ENCODE peak calls at places on chromosomes 6 and 20, in six cellular contexts. One of them, this sample, is unnamed.

GRCh38 chr20:41774291-41774690 is 156.1 kb upstream of the CHD6 start:
- DNase-seq in ascending aorta: no peak
- DNase-seq in posterior vena cava: no peak
- DNase-seq in AG20443: no peak
- DNase-seq in LHCN-M2: no peak
- DNase-seq in neural crest cell: no peak
- DNase-seq in this sample: no peak

GRCh38 chr20:53652859-53653520 is 59.4 kb upstream of the ZNF217 start:
- DNase-seq in ascending aorta: no peak
- DNase-seq in posterior vena cava: no peak
- DNase-seq in AG20443: no peak
- DNase-seq in LHCN-M2: no peak
- DNase-seq in neural crest cell: no peak
- DNase-seq in this sample: no peak

GRCh38 chr20:63284083-63284440 is 8.9 kb upstream of the COL20A1 start:
- DNase-seq in ascending aorta: no peak
- DNase-seq in posterior vena cava: no peak
- DNase-seq in AG20443: no peak
- DNase-seq in LHCN-M2: no peak
- DNase-seq in neural crest cell: no peak
- DNase-seq in this sample: no peak

GRCh38 chr6:121201108-121201507 is 133.2 kb downstream of the TBC1D32 start:
- DNase-seq in ascending aorta: no peak
- DNase-seq in posterior vena cava: no peak
- DNase-seq in AG20443: no peak
- DNase-seq in LHCN-M2: peak
- DNase-seq in neural crest cell: no peak
- DNase-seq in this sample: no peak

GRCh38 chr6:143564484-143565017 is 53.0 kb upstream of the FUCA2 start:
- DNase-seq in ascending aorta: no peak
- DNase-seq in posterior vena cava: no peak
- DNase-seq in AG20443: peak
- DNase-seq in LHCN-M2: no peak
- DNase-seq in neural crest cell: no peak
- DNase-seq in this sample: no peak

GRCh38 chr20:10984899-10985298 is 311.1 kb upstream of the JAG1 start:
- DNase-seq in ascending aorta: no peak
- DNase-seq in posterior vena cava: no peak
- DNase-seq in AG20443: no peak
- DNase-seq in LHCN-M2: no peak
- DNase-seq in neural crest cell: no peak
- DNase-seq in this sample: no peak

GRCh38 chr6:119830494-119831295 is 481.1 kb upstream of the MAN1A1 start:
- DNase-seq in ascending aorta: no peak
- DNase-seq in posterior vena cava: no peak
- DNase-seq in AG20443: no peak
- DNase-seq in LHCN-M2: no peak
- DNase-seq in neural crest cell: no peak
- DNase-seq in this sample: no peak

GRCh38 chr6:13767121-13767794 is 47.1 kb downstream of the MCUR1 start:
- DNase-seq in ascending aorta: no peak
- DNase-seq in posterior vena cava: no peak
- DNase-seq in AG20443: peak
- DNase-seq in LHCN-M2: no peak
- DNase-seq in neural crest cell: no peak
- DNase-seq in this sample: peak

GRCh38 chr6:1654095-1654494 is 44.4 kb downstream of the FOXC1 start:
- DNase-seq in ascending aorta: no peak
- DNase-seq in posterior vena cava: no peak
- DNase-seq in AG20443: no peak
- DNase-seq in LHCN-M2: no peak
- DNase-seq in neural crest cell: no peak
- DNase-seq in this sample: no peak

GRCh38 chr6:84033523-84034451 is at the start of gene MRAP2:
- DNase-seq in ascending aorta: no peak
- DNase-seq in posterior vena cava: no peak
- DNase-seq in AG20443: peak
- DNase-seq in LHCN-M2: no peak
- DNase-seq in neural crest cell: peak
- DNase-seq in this sample: no peak

GRCh38 chr6:159282351-159282750 is 113.2 kb downstream of the FNDC1 start:
- DNase-seq in ascending aorta: no peak
- DNase-seq in posterior vena cava: no peak
- DNase-seq in AG20443: peak
- DNase-seq in LHCN-M2: no peak
- DNase-seq in neural crest cell: no peak
- DNase-seq in this sample: no peak

GRCh38 chr6:50842861-50843384 is 24.3 kb downstream of the TFAP2B start:
- DNase-seq in ascending aorta: no peak
- DNase-seq in posterior vena cava: no peak
- DNase-seq in AG20443: no peak
- DNase-seq in LHCN-M2: no peak
- DNase-seq in neural crest cell: no peak
- DNase-seq in this sample: no peak

GRCh38 chr20:6691541-6691940 is 75.9 kb upstream of the BMP2 start:
- DNase-seq in ascending aorta: no peak
- DNase-seq in posterior vena cava: no peak
- DNase-seq in AG20443: no peak
- DNase-seq in LHCN-M2: no peak
- DNase-seq in neural crest cell: no peak
- DNase-seq in this sample: no peak

GRCh38 chr6:113219783-113220182 is 637.4 kb upstream of the MARCKS start:
- DNase-seq in ascending aorta: no peak
- DNase-seq in posterior vena cava: no peak
- DNase-seq in AG20443: no peak
- DNase-seq in LHCN-M2: no peak
- DNase-seq in neural crest cell: no peak
- DNase-seq in this sample: no peak

GRCh38 chr6:13354331-13355042 is 26.1 kb upstream of the TBC1D7 start:
- DNase-seq in ascending aorta: no peak
- DNase-seq in posterior vena cava: no peak
- DNase-seq in AG20443: peak
- DNase-seq in LHCN-M2: peak
- DNase-seq in neural crest cell: no peak
- DNase-seq in this sample: no peak

GRCh38 chr6:106959985-106960384 is 14.5 kb downstream of the CD24 start:
- DNase-seq in ascending aorta: no peak
- DNase-seq in posterior vena cava: no peak
- DNase-seq in AG20443: no peak
- DNase-seq in LHCN-M2: no peak
- DNase-seq in neural crest cell: no peak
- DNase-seq in this sample: no peak

GRCh38 chr6:160733045-160733646 is 31.1 kb downstream of the PLG start:
- DNase-seq in ascending aorta: no peak
- DNase-seq in posterior vena cava: no peak
- DNase-seq in AG20443: peak
- DNase-seq in LHCN-M2: peak
- DNase-seq in neural crest cell: peak
- DNase-seq in this sample: peak

GRCh38 chr6:89321571-89321970 is 6.5 kb upstream of the GABRR2 start:
- DNase-seq in ascending aorta: no peak
- DNase-seq in posterior vena cava: no peak
- DNase-seq in AG20443: no peak
- DNase-seq in LHCN-M2: no peak
- DNase-seq in neural crest cell: no peak
- DNase-seq in this sample: no peak

GRCh38 chr6:2158596-2159271 is 86.7 kb downstream of the GMDS start:
- DNase-seq in ascending aorta: no peak
- DNase-seq in posterior vena cava: no peak
- DNase-seq in AG20443: peak
- DNase-seq in LHCN-M2: peak
- DNase-seq in neural crest cell: peak
- DNase-seq in this sample: no peak

GRCh38 chr20:54431545-54431944 is 43.8 kb upstream of the DOK5 start:
- DNase-seq in ascending aorta: no peak
- DNase-seq in posterior vena cava: no peak
- DNase-seq in AG20443: peak
- DNase-seq in LHCN-M2: no peak
- DNase-seq in neural crest cell: no peak
- DNase-seq in this sample: no peak

GRCh38 chr6:137414599-137414998 is 79.6 kb downstream of the OLIG3 start:
- DNase-seq in ascending aorta: no peak
- DNase-seq in posterior vena cava: no peak
- DNase-seq in AG20443: peak
- DNase-seq in LHCN-M2: no peak
- DNase-seq in neural crest cell: no peak
- DNase-seq in this sample: no peak

GRCh38 chr20:16942702-16943101 is 194.5 kb downstream of the OTOR start:
- DNase-seq in ascending aorta: no peak
- DNase-seq in posterior vena cava: no peak
- DNase-seq in AG20443: no peak
- DNase-seq in LHCN-M2: no peak
- DNase-seq in neural crest cell: no peak
- DNase-seq in this sample: no peak

GRCh38 chr6:14664112-14664592 is 546.6 kb downstream of the CD83 start:
- DNase-seq in ascending aorta: no peak
- DNase-seq in posterior vena cava: no peak
- DNase-seq in AG20443: no peak
- DNase-seq in LHCN-M2: no peak
- DNase-seq in neural crest cell: no peak
- DNase-seq in this sample: no peak

GRCh38 chr6:155313602-155314091 is 637 bp downstream of the TFB1M start:
- DNase-seq in ascending aorta: no peak
- DNase-seq in posterior vena cava: no peak
- DNase-seq in AG20443: no peak
- DNase-seq in LHCN-M2: no peak
- DNase-seq in neural crest cell: no peak
- DNase-seq in this sample: no peak

GRCh38 chr20:50085481-50086365 is 27.2 kb downstream of the UBE2V1 start:
- DNase-seq in ascending aorta: no peak
- DNase-seq in posterior vena cava: peak
- DNase-seq in AG20443: peak
- DNase-seq in LHCN-M2: peak
- DNase-seq in neural crest cell: peak
- DNase-seq in this sample: peak

GRCh38 chr6:167704396-167704801 is 122.3 kb upstream of the AFDN start:
- DNase-seq in ascending aorta: no peak
- DNase-seq in posterior vena cava: peak
- DNase-seq in AG20443: no peak
- DNase-seq in LHCN-M2: no peak
- DNase-seq in neural crest cell: no peak
- DNase-seq in this sample: no peak

GRCh38 chr6:21163110-21163837 is 430.3 kb upstream of the SOX4 start:
- DNase-seq in ascending aorta: no peak
- DNase-seq in posterior vena cava: no peak
- DNase-seq in AG20443: peak
- DNase-seq in LHCN-M2: peak
- DNase-seq in neural crest cell: no peak
- DNase-seq in this sample: no peak

GRCh38 chr20:53581444-53582311 is 12.0 kb downstream of the ZNF217 start:
- DNase-seq in ascending aorta: no peak
- DNase-seq in posterior vena cava: peak
- DNase-seq in AG20443: no peak
- DNase-seq in LHCN-M2: no peak
- DNase-seq in neural crest cell: no peak
- DNase-seq in this sample: no peak

GRCh38 chr6:28807682-28808280 is 116.0 kb downstream of the TRIM27 start:
- DNase-seq in ascending aorta: no peak
- DNase-seq in posterior vena cava: no peak
- DNase-seq in AG20443: peak
- DNase-seq in LHCN-M2: peak
- DNase-seq in neural crest cell: no peak
- DNase-seq in this sample: no peak

GRCh38 chr6:1250489-1251197 is 61.3 kb upstream of the FOXQ1 start:
- DNase-seq in ascending aorta: no peak
- DNase-seq in posterior vena cava: no peak
- DNase-seq in AG20443: no peak
- DNase-seq in LHCN-M2: no peak
- DNase-seq in neural crest cell: no peak
- DNase-seq in this sample: no peak

GRCh38 chr20:36255445-36255844 is 19.2 kb downstream of the AAR2 start:
- DNase-seq in ascending aorta: no peak
- DNase-seq in posterior vena cava: no peak
- DNase-seq in AG20443: no peak
- DNase-seq in LHCN-M2: no peak
- DNase-seq in neural crest cell: no peak
- DNase-seq in this sample: no peak

GRCh38 chr6:39913391-39913916 is 20.8 kb downstream of the MOCS1 start:
- DNase-seq in ascending aorta: no peak
- DNase-seq in posterior vena cava: peak
- DNase-seq in AG20443: no peak
- DNase-seq in LHCN-M2: no peak
- DNase-seq in neural crest cell: no peak
- DNase-seq in this sample: no peak

GRCh38 chr6:117536317-117536716 is 53.8 kb downstream of the DCBLD1 start:
- DNase-seq in ascending aorta: no peak
- DNase-seq in posterior vena cava: no peak
- DNase-seq in AG20443: no peak
- DNase-seq in LHCN-M2: no peak
- DNase-seq in neural crest cell: no peak
- DNase-seq in this sample: no peak

GRCh38 chr20:23663180-23663579 is 25.4 kb upstream of the CST3 start:
- DNase-seq in ascending aorta: no peak
- DNase-seq in posterior vena cava: no peak
- DNase-seq in AG20443: no peak
- DNase-seq in LHCN-M2: no peak
- DNase-seq in neural crest cell: no peak
- DNase-seq in this sample: no peak

GRCh38 chr6:88142299-88142668 is 23.9 kb downstream of the CNR1 start:
- DNase-seq in ascending aorta: no peak
- DNase-seq in posterior vena cava: no peak
- DNase-seq in AG20443: no peak
- DNase-seq in LHCN-M2: no peak
- DNase-seq in neural crest cell: no peak
- DNase-seq in this sample: no peak